ENCODE peak calls at places on chromosomes 11 and 22, in four cellular contexts. W is fibroblast of lung, X is right lobe of liver, Q is coronary artery. J is an unnamed sample.

GRCh38 chr11:119626197-119626909 is 102.6 kb downstream of the NECTIN1 start:
- DNase-seq in Q (no peak), W (no peak), X (no peak), J (peak)

GRCh38 chr22:23281406-23282088 is 101.2 kb downstream of the BCR start:
- DNase-seq in Q (peak), W (peak), X (peak), J (peak)

GRCh38 chr11:62880803-62881578 is at the start of gene SLC3A2:
- DNase-seq in W (peak), X (peak), Q (no peak), J (peak)

GRCh38 chr11:85779956-85780640 is 30.8 kb downstream of the SYTL2 start:
- DNase-seq in W (no peak), X (no peak), Q (no peak), J (peak)

GRCh38 chr11:76579047-76579751 is 91.3 kb downstream of the LRRC32 start:
- DNase-seq in W (no peak), Q (peak), X (no peak), J (no peak)

GRCh38 chr11:3188496-3189192 is 23.5 kb upstream of the OSBPL5 start:
- DNase-seq in W (peak), Q (peak), X (no peak), J (no peak)

GRCh38 chr22:44037519-44038370 is 13.6 kb downstream of the PARVB start:
- DNase-seq in Q (no peak), W (peak), X (no peak), J (peak)

GRCh38 chr11:68976563-68976962 is 4.2 kb downstream of the MRGPRD start:
- DNase-seq in W (no peak), X (no peak), Q (no peak), J (peak)

GRCh38 chr11:26102325-26102724 is 229.6 kb upstream of the ANO3 start:
- DNase-seq in Q (no peak), W (no peak), X (no peak), J (no peak)

GRCh38 chr22:45090364-45090960 is 73.3 kb upstream of the NUP50 start:
- DNase-seq in X (no peak), Q (no peak), W (peak), J (peak)

GRCh38 chr11:77172666-77172982 is 44.6 kb downstream of the MYO7A start:
- DNase-seq in Q (no peak), W (peak), X (peak), J (no peak)

GRCh38 chr11:125229916-125230315 is 65.4 kb downstream of the PKNOX2 start:
- DNase-seq in W (no peak), Q (no peak), X (no peak), J (no peak)

GRCh38 chr11:118988280-118988679 is 9.7 kb upstream of the CENATAC start:
- DNase-seq in X (no peak), W (no peak), Q (no peak), J (no peak)

GRCh38 chr11:83628622-83629347 is 342.6 kb upstream of the CCDC90B start:
- DNase-seq in X (no peak), W (no peak), Q (no peak), J (no peak)

GRCh38 chr11:87445002-87445401 is 407.3 kb downstream of the TMEM135 start:
- DNase-seq in X (no peak), Q (no peak), W (peak), J (peak)

GRCh38 chr11:122778148-122778547 is 60.2 kb upstream of the CRTAM start:
- DNase-seq in W (peak), Q (no peak), X (no peak), J (no peak)

GRCh38 chr11:92852946-92853345 is 116.5 kb upstream of the MTNR1B start:
- DNase-seq in X (no peak), W (peak), Q (no peak), J (no peak)

GRCh38 chr11:70265341-70265740 is 5.1 kb upstream of the PPFIA1 start:
- DNase-seq in W (no peak), X (peak), Q (no peak), J (no peak)

GRCh38 chr22:49554741-49555140 is 272.9 kb downstream of the BRD1 start:
- DNase-seq in Q (peak), X (peak), W (no peak), J (no peak)

GRCh38 chr11:131979364-131979763 is 608.9 kb downstream of the NTM start:
- DNase-seq in W (no peak), Q (no peak), X (no peak), J (no peak)

GRCh38 chr11:60657880-60658279 is 41.5 kb upstream of the MS4A8 start:
- DNase-seq in Q (no peak), X (no peak), W (no peak), J (no peak)

GRCh38 chr11:61273151-61274078 is 21.7 kb downstream of the VWCE start:
- DNase-seq in Q (no peak), W (no peak), X (no peak), J (no peak)

GRCh38 chr11:111652184-111652583 is 49.9 kb downstream of the SIK2 start:
- DNase-seq in X (no peak), Q (no peak), W (peak), J (no peak)

GRCh38 chr11:122108192-122108799 is 7.7 kb downstream of the BLID start:
- DNase-seq in X (no peak), Q (no peak), W (no peak), J (peak)

GRCh38 chr11:11978792-11979486 is 29.5 kb downstream of the DKK3 start:
- DNase-seq in Q (peak), W (peak), X (no peak), J (peak)

GRCh38 chr11:43573873-43574272 is 106.7 kb upstream of the HSD17B12 start:
- DNase-seq in W (no peak), X (no peak), Q (no peak), J (no peak)

GRCh38 chr11:43575931-43576833 is 104.4 kb upstream of the HSD17B12 start:
- DNase-seq in Q (no peak), W (peak), X (no peak), J (peak)

GRCh38 chr11:43574949-43575915 is 105.3 kb upstream of the HSD17B12 start:
- DNase-seq in X (no peak), W (peak), Q (no peak), J (no peak)

GRCh38 chr11:43576834-43577521 is 103.6 kb upstream of the HSD17B12 start:
- DNase-seq in Q (no peak), X (no peak), W (peak), J (no peak)

DNA sequence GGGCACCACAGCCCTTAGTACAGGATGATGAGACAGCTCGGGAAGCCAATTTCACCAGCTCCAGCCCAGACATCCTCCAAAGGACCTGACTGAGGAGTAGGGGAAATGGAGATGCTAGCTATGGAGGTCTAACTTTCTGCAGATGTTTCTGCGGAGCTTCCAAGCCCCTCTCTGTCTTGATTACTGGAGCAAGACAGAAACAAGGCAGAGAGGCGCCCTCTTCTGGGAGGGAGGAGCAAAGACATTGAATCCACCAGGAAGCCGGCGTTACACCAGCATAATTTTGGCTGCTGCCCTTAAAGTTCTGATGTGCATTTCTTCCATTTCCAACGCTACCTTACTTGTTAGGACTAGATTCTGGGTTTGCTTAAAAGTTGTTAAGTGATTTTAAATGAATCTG is 107.3 kb upstream of the HSD17B12 start:
- DNase-seq in Q (no peak), X (no peak), W (no peak), J (peak)
- TF ChIP-seq CTCF in Q (no peak), X (peak), W (peak), J (peak)

DNA sequence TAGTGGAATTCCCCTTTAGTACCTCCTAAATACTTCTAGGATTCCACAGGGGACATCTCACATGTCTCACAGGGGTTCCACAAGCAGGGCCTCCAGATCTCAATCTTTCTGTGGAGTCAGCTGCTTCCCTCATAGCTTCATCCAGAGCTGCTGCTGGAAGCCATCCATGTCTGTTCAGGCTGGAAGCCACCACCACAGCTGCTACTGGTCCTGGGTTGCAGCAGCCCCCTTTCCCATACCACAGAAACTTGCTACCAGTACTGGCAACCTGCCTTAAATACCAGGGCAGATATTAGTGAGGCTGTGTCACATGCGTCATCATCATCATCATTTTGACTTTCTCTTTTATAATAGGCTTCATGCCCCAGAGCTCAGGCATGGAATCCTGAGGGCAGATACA is 242.7 kb upstream of the NCAM1 start:
- DNase-seq in Q (no peak), X (no peak), W (no peak), J (no peak)
- H3K4me3 ChIP-seq in Q (no peak), X (no peak), W (no peak), J (no peak)

GRCh38 chr11:75311858-75312288 is 39.6 kb downstream of the ARRB1 start:
- DNase-seq in Q (peak), X (no peak), W (peak), J (peak)
- TF ChIP-seq CTCF in Q (no peak), X (no peak), W (no peak), J (no peak)

DNA sequence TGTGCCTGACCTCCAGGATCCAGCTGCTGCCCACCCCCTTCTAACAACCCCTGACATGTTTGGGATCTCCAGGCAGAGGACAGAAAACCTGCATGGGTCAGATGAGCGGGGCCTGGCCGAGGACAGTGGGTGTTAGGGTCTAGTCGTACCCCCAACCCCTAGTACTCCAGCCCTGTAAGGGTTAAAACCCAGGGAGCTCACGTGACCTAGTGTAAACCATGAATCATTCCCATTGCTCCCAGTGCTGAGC is 89.1 kb upstream of the CRYBB3 start:
- DNase-seq in X (no peak), W (no peak), Q (no peak), J (no peak)
- H3K4me3 ChIP-seq in X (peak), W (peak), Q (peak), J (peak)

GRCh38 chr11:16832193-16832539 is 93.7 kb downstream of the C11orf58 start:
- DNase-seq in W (no peak), X (no peak), Q (no peak), J (no peak)

GRCh38 chr11:16831281-16832192 is 93.1 kb downstream of the C11orf58 start:
- DNase-seq in Q (no peak), W (no peak), X (no peak), J (peak)

GRCh38 chr11:16834384-16834783 is 95.9 kb downstream of the C11orf58 start:
- DNase-seq in Q (no peak), X (no peak), W (no peak), J (no peak)

GRCh38 chr11:16827139-16827538 is 88.7 kb downstream of the C11orf58 start:
- DNase-seq in X (no peak), W (no peak), Q (no peak), J (no peak)

DNA sequence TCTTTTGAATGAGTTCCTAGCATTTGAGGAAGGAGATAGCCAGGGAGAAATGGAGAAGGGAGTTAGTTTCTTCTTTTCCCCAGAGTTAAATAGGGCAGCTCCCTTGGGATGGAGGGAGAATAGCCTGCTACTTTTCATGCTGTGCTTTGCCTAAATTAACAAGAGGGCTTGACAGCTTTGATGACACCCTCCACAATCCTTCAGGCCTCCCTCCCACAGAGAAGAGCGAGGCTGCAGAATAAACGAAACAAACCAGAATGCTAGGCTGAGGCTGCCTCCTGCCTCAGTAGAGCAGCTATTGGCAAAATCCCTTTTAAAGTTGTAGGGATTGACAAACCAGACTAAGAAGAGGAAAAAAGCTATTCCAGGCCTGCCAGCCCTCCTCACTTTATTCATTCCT is 94.6 kb downstream of the C11orf58 start:
- DNase-seq in W (no peak), Q (no peak), X (no peak), J (no peak)
- TF ChIP-seq CTCF in W (no peak), Q (no peak), X (no peak), J (no peak)

DNA sequence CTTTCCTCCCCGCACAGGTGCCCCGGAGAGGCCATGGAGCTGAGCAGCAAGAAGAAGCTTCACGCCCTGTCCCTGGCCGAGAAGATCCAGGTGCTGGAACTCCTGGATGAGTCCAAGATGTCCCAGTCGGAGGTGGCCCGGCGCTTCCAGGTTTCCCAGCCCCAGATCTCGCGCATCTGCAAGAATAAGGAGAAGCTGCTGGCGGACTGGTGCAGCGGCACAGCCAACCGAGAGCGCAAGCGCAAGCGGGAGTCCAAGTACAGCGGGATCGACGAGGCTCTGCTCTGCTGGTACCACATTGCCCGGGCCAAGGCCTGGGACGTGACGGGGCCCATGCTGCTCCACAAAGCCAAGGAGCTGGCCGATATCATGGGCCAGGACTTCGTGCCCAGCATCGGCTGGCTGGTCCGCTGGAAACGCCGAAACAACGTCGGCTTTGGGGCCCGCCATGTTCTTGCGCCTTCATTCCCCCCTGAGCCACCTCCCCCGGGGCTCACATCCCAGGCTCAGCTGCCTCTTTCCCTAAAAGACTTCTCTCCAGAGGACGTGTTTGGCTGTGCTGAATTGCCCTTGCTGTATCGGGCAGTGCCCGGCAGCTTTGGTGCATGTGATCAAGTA is 1.3 kb downstream of the TIGD3 start:
- DNase-seq in Q (no peak), X (no peak), W (no peak), J (peak)
- H3K4me3 ChIP-seq in Q (peak), X (no peak), W (peak), J (peak)

GRCh38 chr11:440065-441042 is 1.5 kb downstream of the ANO9 start:
- DNase-seq in X (peak), Q (no peak), W (no peak), J (no peak)
- TF ChIP-seq CTCF in X (no peak), Q (no peak), W (no peak), J (peak)

GRCh38 chr11:71293961-71294782 is 41.8 kb upstream of the SHANK2 start:
- DNase-seq in X (no peak), Q (peak), W (no peak), J (no peak)
- H3K4me3 ChIP-seq in X (no peak), Q (no peak), W (no peak), J (no peak)

GRCh38 chr11:102753267-102753666 is 27.2 kb downstream of the MMP10 start:
- DNase-seq in Q (no peak), X (no peak), W (no peak), J (no peak)
- TF ChIP-seq CTCF in Q (no peak), X (no peak), W (no peak), J (no peak)

J was measured in foreskin fibroblast.